ENCODE peak calls at places on chromosomes 7 and 10, in nine cellular contexts. One of them, this sample, is unnamed.

GRCh38 chr7:148722340-148723165 is 23.9 kb downstream of the CUL1 start:
- DNase-seq in NCI-H1092: peak; percentile 6
- DNase-seq in GM04504: no peak
- DNase-seq in ELR: no peak
- DNase-seq in left colon: no peak
- DNase-seq in amniotic stem cell: no peak
- DNase-seq in NCI-H1436: no peak
- DNase-seq in fibroblast of mammary gland: peak; percentile 14
- DNase-seq in GM19239: no peak
- DNase-seq in this sample: no peak

GRCh38 chr7:27112960-27113949 is 10.8 kb upstream of the HOXA2 start:
- DNase-seq in amniotic stem cell: no peak
- DNase-seq in NCI-H1436: peak; percentile 16
- DNase-seq in ELR: peak; percentile 22
- DNase-seq in fibroblast of mammary gland: peak; percentile 91
- DNase-seq in GM04504: no peak
- DNase-seq in left colon: peak; percentile 85
- DNase-seq in GM19239: no peak
- DNase-seq in NCI-H1092: no peak
- DNase-seq in this sample: peak; percentile 77

GRCh38 chr7:56537952-56538351 is 421.7 kb upstream of the NUPR2 start:
- DNase-seq in GM19239: no peak
- DNase-seq in fibroblast of mammary gland: no peak
- DNase-seq in GM04504: no peak
- DNase-seq in NCI-H1436: no peak
- DNase-seq in NCI-H1092: peak; percentile 8
- DNase-seq in left colon: no peak
- DNase-seq in amniotic stem cell: no peak
- DNase-seq in ELR: no peak
- DNase-seq in this sample: no peak

GRCh38 chr7:155830961-155831806 is 18.9 kb upstream of the SHH start:
- DNase-seq in NCI-H1092: no peak
- DNase-seq in fibroblast of mammary gland: no peak
- DNase-seq in NCI-H1436: no peak
- DNase-seq in ELR: no peak
- DNase-seq in amniotic stem cell: no peak
- DNase-seq in GM19239: no peak
- DNase-seq in left colon: peak; percentile 15
- DNase-seq in GM04504: no peak
- DNase-seq in this sample: no peak

GRCh38 chr7:727104-727805 is at the start of gene PRKAR1B:
- DNase-seq in ELR: peak; percentile 47
- DNase-seq in GM04504: no peak
- DNase-seq in NCI-H1092: no peak
- DNase-seq in left colon: peak; percentile 75
- DNase-seq in NCI-H1436: no peak
- DNase-seq in fibroblast of mammary gland: no peak
- DNase-seq in amniotic stem cell: no peak
- DNase-seq in GM19239: peak; percentile 75
- DNase-seq in this sample: peak; percentile 22

GRCh38 chr10:28020993-28021982 is 22.4 kb upstream of the ODAD2 start:
- DNase-seq in GM04504: no peak
- DNase-seq in NCI-H1092: no peak
- DNase-seq in GM19239: no peak
- DNase-seq in NCI-H1436: no peak
- DNase-seq in fibroblast of mammary gland: peak; percentile 33
- DNase-seq in amniotic stem cell: no peak
- DNase-seq in left colon: no peak
- DNase-seq in ELR: no peak
- DNase-seq in this sample: no peak

GRCh38 chr7:130486963-130487324 is 4.9 kb upstream of the MEST start:
- DNase-seq in left colon: no peak
- DNase-seq in NCI-H1092: no peak
- DNase-seq in amniotic stem cell: no peak
- DNase-seq in fibroblast of mammary gland: no peak
- DNase-seq in GM04504: no peak
- DNase-seq in NCI-H1436: peak; percentile 10
- DNase-seq in GM19239: no peak
- DNase-seq in ELR: no peak
- DNase-seq in this sample: no peak

GRCh38 chr7:155545348-155545747 is 1.0 kb downstream of the CNPY1 start:
- DNase-seq in ELR: no peak
- DNase-seq in GM04504: no peak
- DNase-seq in fibroblast of mammary gland: no peak
- DNase-seq in NCI-H1092: no peak
- DNase-seq in left colon: no peak
- DNase-seq in GM19239: no peak
- DNase-seq in NCI-H1436: no peak
- DNase-seq in amniotic stem cell: no peak
- DNase-seq in this sample: no peak

GRCh38 chr7:151315038-151315655 is 26.5 kb upstream of the NUB1 start:
- DNase-seq in ELR: peak; percentile 70
- DNase-seq in left colon: peak; percentile 45
- DNase-seq in amniotic stem cell: peak; percentile 42
- DNase-seq in NCI-H1436: peak; percentile 37
- DNase-seq in GM19239: peak; percentile 63
- DNase-seq in GM04504: peak; percentile 37
- DNase-seq in fibroblast of mammary gland: peak; percentile 68
- DNase-seq in NCI-H1092: peak; percentile 65
- DNase-seq in this sample: peak; percentile 71

GRCh38 chr7:54874804-54875203 is 115.8 kb upstream of the SEC61G start:
- DNase-seq in GM19239: no peak
- DNase-seq in GM04504: no peak
- DNase-seq in ELR: peak; percentile 40
- DNase-seq in NCI-H1092: no peak
- DNase-seq in left colon: no peak
- DNase-seq in NCI-H1436: no peak
- DNase-seq in amniotic stem cell: no peak
- DNase-seq in fibroblast of mammary gland: no peak
- DNase-seq in this sample: no peak

GRCh38 chr7:2864204-2864985 is 20.3 kb upstream of the GNA12 start:
- DNase-seq in fibroblast of mammary gland: no peak
- DNase-seq in GM04504: no peak
- DNase-seq in NCI-H1092: no peak
- DNase-seq in GM19239: no peak
- DNase-seq in NCI-H1436: no peak
- DNase-seq in amniotic stem cell: no peak
- DNase-seq in ELR: peak; percentile 42
- DNase-seq in left colon: no peak
- DNase-seq in this sample: no peak

GRCh38 chr7:54615-55014 is 137.8 kb upstream of the FAM20C start:
- DNase-seq in amniotic stem cell: no peak
- DNase-seq in fibroblast of mammary gland: no peak
- DNase-seq in NCI-H1092: no peak
- DNase-seq in GM19239: no peak
- DNase-seq in GM04504: no peak
- DNase-seq in ELR: no peak
- DNase-seq in left colon: no peak
- DNase-seq in NCI-H1436: no peak
- DNase-seq in this sample: no peak

GRCh38 chr7:69871213-69871885 is 273.1 kb downstream of the AUTS2 start:
- DNase-seq in fibroblast of mammary gland: peak; percentile 91
- DNase-seq in NCI-H1436: no peak
- DNase-seq in left colon: no peak
- DNase-seq in ELR: peak; percentile 36
- DNase-seq in GM04504: peak; percentile 40
- DNase-seq in NCI-H1092: no peak
- DNase-seq in amniotic stem cell: peak; percentile 77
- DNase-seq in GM19239: no peak
- DNase-seq in this sample: no peak

GRCh38 chr10:31760674-31761081 is 168.0 kb downstream of the ARHGAP12 start:
- DNase-seq in fibroblast of mammary gland: no peak
- DNase-seq in amniotic stem cell: no peak
- DNase-seq in NCI-H1092: no peak
- DNase-seq in GM04504: no peak
- DNase-seq in NCI-H1436: no peak
- DNase-seq in ELR: peak; percentile 14
- DNase-seq in GM19239: no peak
- DNase-seq in left colon: no peak
- DNase-seq in this sample: no peak

GRCh38 chr7:25026156-25026555 is 46.2 kb upstream of the OSBPL3 start:
- DNase-seq in NCI-H1436: no peak
- DNase-seq in fibroblast of mammary gland: no peak
- DNase-seq in left colon: no peak
- DNase-seq in GM04504: no peak
- DNase-seq in amniotic stem cell: no peak
- DNase-seq in GM19239: no peak
- DNase-seq in ELR: no peak
- DNase-seq in NCI-H1092: no peak
- DNase-seq in this sample: no peak

GRCh38 chr7:44847920-44848634 is at the start of gene H2AZ2:
- DNase-seq in GM04504: peak; percentile 100
- DNase-seq in left colon: peak; percentile 100
- DNase-seq in ELR: peak; percentile 100
- DNase-seq in NCI-H1436: peak; percentile 99
- DNase-seq in NCI-H1092: peak; percentile 100
- DNase-seq in fibroblast of mammary gland: peak; percentile 100
- DNase-seq in GM19239: peak; percentile 88
- DNase-seq in amniotic stem cell: peak; percentile 99
- DNase-seq in this sample: peak; percentile 100

GRCh38 chr7:37346761-37347160 is 101.9 kb downstream of the ELMO1 start:
- DNase-seq in GM19239: no peak
- DNase-seq in NCI-H1092: no peak
- DNase-seq in ELR: no peak
- DNase-seq in amniotic stem cell: no peak
- DNase-seq in GM04504: no peak
- DNase-seq in fibroblast of mammary gland: no peak
- DNase-seq in left colon: no peak
- DNase-seq in NCI-H1436: peak; percentile 55
- DNase-seq in this sample: no peak

GRCh38 chr7:95927781-95928180 is 155.4 kb downstream of the DYNC1I1 start:
- DNase-seq in left colon: no peak
- DNase-seq in NCI-H1436: no peak
- DNase-seq in ELR: no peak
- DNase-seq in amniotic stem cell: no peak
- DNase-seq in GM19239: no peak
- DNase-seq in fibroblast of mammary gland: no peak
- DNase-seq in GM04504: no peak
- DNase-seq in NCI-H1092: peak; percentile 71
- DNase-seq in this sample: no peak

GRCh38 chr10:679556-679955 is 9.9 kb downstream of the DIP2C start:
- DNase-seq in GM04504: no peak
- DNase-seq in GM19239: no peak
- DNase-seq in ELR: no peak
- DNase-seq in fibroblast of mammary gland: no peak
- DNase-seq in NCI-H1436: no peak
- DNase-seq in amniotic stem cell: no peak
- DNase-seq in NCI-H1092: no peak
- DNase-seq in left colon: no peak
- DNase-seq in this sample: no peak

GRCh38 chr7:158444501-158445420 is 142.9 kb downstream of the PTPRN2 start:
- DNase-seq in GM19239: no peak
- DNase-seq in fibroblast of mammary gland: no peak
- DNase-seq in ELR: no peak
- DNase-seq in NCI-H1436: no peak
- DNase-seq in GM04504: no peak
- DNase-seq in amniotic stem cell: no peak
- DNase-seq in left colon: no peak
- DNase-seq in NCI-H1092: no peak
- DNase-seq in this sample: no peak

GRCh38 chr7:33511735-33512134 is 382.4 kb downstream of the BBS9 start:
- DNase-seq in left colon: no peak
- DNase-seq in GM19239: no peak
- DNase-seq in NCI-H1436: no peak
- DNase-seq in GM04504: no peak
- DNase-seq in amniotic stem cell: no peak
- DNase-seq in ELR: no peak
- DNase-seq in fibroblast of mammary gland: no peak
- DNase-seq in NCI-H1092: no peak
- DNase-seq in this sample: peak; percentile 72

GRCh38 chr7:42522227-42522991 is 285.4 kb upstream of the GLI3 start:
- DNase-seq in fibroblast of mammary gland: no peak
- DNase-seq in left colon: no peak
- DNase-seq in amniotic stem cell: no peak
- DNase-seq in GM04504: no peak
- DNase-seq in NCI-H1092: no peak
- DNase-seq in ELR: peak; percentile 4
- DNase-seq in GM19239: no peak
- DNase-seq in NCI-H1436: no peak
- DNase-seq in this sample: no peak

GRCh38 chr7:46550864-46551263 is 629.8 kb upstream of the IGFBP3 start:
- DNase-seq in fibroblast of mammary gland: no peak
- DNase-seq in GM04504: no peak
- DNase-seq in amniotic stem cell: no peak
- DNase-seq in GM19239: no peak
- DNase-seq in NCI-H1092: no peak
- DNase-seq in left colon: no peak
- DNase-seq in ELR: no peak
- DNase-seq in NCI-H1436: no peak
- DNase-seq in this sample: no peak

GRCh38 chr10:114541081-114541833 is 116.8 kb downstream of the ABLIM1 start:
- DNase-seq in amniotic stem cell: no peak
- DNase-seq in GM19239: no peak
- DNase-seq in left colon: peak; percentile 77
- DNase-seq in GM04504: peak; percentile 77
- DNase-seq in ELR: peak; percentile 49
- DNase-seq in NCI-H1436: no peak
- DNase-seq in fibroblast of mammary gland: peak; percentile 96
- DNase-seq in NCI-H1092: no peak
- DNase-seq in this sample: peak; percentile 32

GRCh38 chr7:53602817-53603418 is 567.5 kb downstream of the POM121L12 start:
- DNase-seq in GM19239: no peak
- DNase-seq in NCI-H1436: no peak
- DNase-seq in left colon: no peak
- DNase-seq in ELR: no peak
- DNase-seq in GM04504: no peak
- DNase-seq in fibroblast of mammary gland: no peak
- DNase-seq in amniotic stem cell: no peak
- DNase-seq in NCI-H1092: no peak
- DNase-seq in this sample: no peak

GRCh38 chr7:17266559-17266958 is 31.9 kb upstream of the AHR start:
- DNase-seq in fibroblast of mammary gland: no peak
- DNase-seq in GM19239: no peak
- DNase-seq in amniotic stem cell: no peak
- DNase-seq in NCI-H1092: no peak
- DNase-seq in ELR: no peak
- DNase-seq in NCI-H1436: no peak
- DNase-seq in GM04504: no peak
- DNase-seq in left colon: no peak
- DNase-seq in this sample: no peak

GRCh38 chr7:55569797-55570196 is 2.5 kb downstream of the VOPP1 start:
- DNase-seq in amniotic stem cell: no peak
- DNase-seq in left colon: no peak
- DNase-seq in fibroblast of mammary gland: no peak
- DNase-seq in GM04504: no peak
- DNase-seq in NCI-H1092: no peak
- DNase-seq in GM19239: no peak
- DNase-seq in NCI-H1436: no peak
- DNase-seq in ELR: no peak
- DNase-seq in this sample: no peak